ENCODE peak calls at places on chromosomes 13 and 19, in four cellular contexts. K is GM12878, E is K562, H is HepG2. F is an unnamed sample.

GRCh38 chr19:39557791-39558622 is 18.0 kb upstream of the EID2 start:
- DNase-seq in E (no peak), H (peak), K (peak), F (no peak)

GRCh38 chr19:38057954-38058690 is 151.1 kb downstream of the SIPA1L3 start:
- DNase-seq in H (peak), K (no peak), E (no peak), F (no peak)

GRCh38 chr19:39112338-39112890 is 13.2 kb upstream of the PAK4 start:
- DNase-seq in K (no peak), E (no peak), H (no peak), F (no peak)

GRCh38 chr13:37109080-37109678 is 3.7 kb upstream of the CSNK1A1L start:
- DNase-seq in H (peak), K (no peak), E (no peak), F (no peak)

GRCh38 chr13:74346960-74347359 is 212.8 kb upstream of the KLF12 start:
- DNase-seq in H (no peak), K (no peak), E (no peak), F (no peak)

GRCh38 chr13:96816874-96817273 is 177.4 kb downstream of the OXGR1 start:
- DNase-seq in E (no peak), H (no peak), K (no peak), F (peak)

GRCh38 chr13:44413095-44413494 is 39.5 kb downstream of the SERP2 start:
- DNase-seq in K (no peak), E (no peak), H (no peak), F (no peak)

GRCh38 chr19:31334849-31335624 is 14.2 kb downstream of the TSHZ3 start:
- DNase-seq in E (no peak), H (no peak), K (no peak), F (no peak)

GRCh38 chr19:29596080-29596479 is 10.0 kb upstream of the POP4 start:
- DNase-seq in K (no peak), E (peak), H (no peak), F (no peak)

GRCh38 chr19:29326351-29326750 is 113.4 kb upstream of the UQCRFS1 start:
- DNase-seq in H (no peak), E (peak), K (no peak), F (no peak)

GRCh38 chr19:38850976-38851621 is 1.3 kb upstream of the HNRNPL start:
- DNase-seq in H (no peak), E (peak), K (no peak), F (peak)

GRCh38 chr19:10670187-10670586 is 16.0 kb downstream of the ILF3 start:
- DNase-seq in K (no peak), E (no peak), H (no peak), F (no peak)

GRCh38 chr13:93522486-93522885 is 295.9 kb downstream of the GPC6 start:
- DNase-seq in K (no peak), E (no peak), H (no peak), F (no peak)

GRCh38 chr13:31786011-31786410 is 46.7 kb downstream of the RXFP2 start:
- DNase-seq in H (no peak), K (no peak), E (no peak), F (no peak)

GRCh38 chr13:23876265-23876664 is 12.9 kb downstream of the MIPEP start:
- DNase-seq in K (no peak), H (no peak), E (no peak), F (no peak)

GRCh38 chr19:888615-889385 is 4.2 kb downstream of the MED16 start:
- DNase-seq in E (peak), H (no peak), K (no peak), F (no peak)

GRCh38 chr19:16899566-16900075 is 10.8 kb downstream of the F2RL3 start:
- DNase-seq in E (peak), H (peak), K (no peak), F (peak)

GRCh38 chr13:40356011-40356410 is 310.4 kb downstream of the FOXO1 start:
- DNase-seq in K (no peak), E (no peak), H (no peak), F (no peak)

GRCh38 chr13:24328145-24328544 is 18.8 kb downstream of the C1QTNF9 start:
- DNase-seq in E (no peak), K (no peak), H (no peak), F (peak)

GRCh38 chr19:2207991-2208860 is 27.9 kb downstream of the PLEKHJ1 start:
- DNase-seq in E (peak), K (no peak), H (no peak), F (peak)

GRCh38 chr13:101627556-101627943 is 175.1 kb downstream of the ITGBL1 start:
- DNase-seq in K (no peak), H (no peak), E (no peak), F (no peak)

GRCh38 chr19:5074418-5074817 is 105.5 kb downstream of the KDM4B start:
- DNase-seq in H (no peak), E (no peak), K (no peak), F (no peak)

GRCh38 chr19:31675187-31675913 is 326.1 kb upstream of the TSHZ3 start:
- DNase-seq in K (no peak), H (no peak), E (no peak), F (no peak)

GRCh38 chr13:31946091-31946770 is 85.3 kb upstream of the FRY start:
- DNase-seq in H (no peak), E (no peak), K (no peak), F (no peak)

GRCh38 chr19:31415322-31415721 is 66.1 kb upstream of the TSHZ3 start:
- DNase-seq in H (no peak), K (no peak), E (no peak), F (no peak)

DNA sequence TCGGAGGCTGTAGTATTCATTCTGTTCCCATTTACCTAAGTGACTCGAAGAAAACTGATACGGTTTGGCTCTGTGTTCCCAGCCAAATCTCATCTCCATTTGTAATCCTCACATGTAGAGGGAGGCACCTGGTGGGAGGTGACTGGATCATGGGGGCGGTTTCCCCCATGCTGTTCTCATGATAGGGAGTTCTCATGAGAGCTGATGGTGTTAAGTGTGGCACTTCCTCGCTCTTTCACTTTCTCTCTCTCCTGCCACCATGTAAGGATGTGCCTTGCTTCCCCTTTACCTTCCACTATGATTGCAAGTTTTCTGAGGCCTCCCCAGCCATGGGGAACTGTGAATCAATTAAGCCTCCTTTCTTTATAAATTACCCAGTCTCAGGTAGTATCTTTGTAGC is 23.5 kb downstream of the SLAIN1 start:
- DNase-seq in K (no peak), H (no peak), E (no peak), F (no peak)
- TF ChIP-seq ESRRA in K (no peak), H (no peak), E (no peak), F (no peak)

DNA sequence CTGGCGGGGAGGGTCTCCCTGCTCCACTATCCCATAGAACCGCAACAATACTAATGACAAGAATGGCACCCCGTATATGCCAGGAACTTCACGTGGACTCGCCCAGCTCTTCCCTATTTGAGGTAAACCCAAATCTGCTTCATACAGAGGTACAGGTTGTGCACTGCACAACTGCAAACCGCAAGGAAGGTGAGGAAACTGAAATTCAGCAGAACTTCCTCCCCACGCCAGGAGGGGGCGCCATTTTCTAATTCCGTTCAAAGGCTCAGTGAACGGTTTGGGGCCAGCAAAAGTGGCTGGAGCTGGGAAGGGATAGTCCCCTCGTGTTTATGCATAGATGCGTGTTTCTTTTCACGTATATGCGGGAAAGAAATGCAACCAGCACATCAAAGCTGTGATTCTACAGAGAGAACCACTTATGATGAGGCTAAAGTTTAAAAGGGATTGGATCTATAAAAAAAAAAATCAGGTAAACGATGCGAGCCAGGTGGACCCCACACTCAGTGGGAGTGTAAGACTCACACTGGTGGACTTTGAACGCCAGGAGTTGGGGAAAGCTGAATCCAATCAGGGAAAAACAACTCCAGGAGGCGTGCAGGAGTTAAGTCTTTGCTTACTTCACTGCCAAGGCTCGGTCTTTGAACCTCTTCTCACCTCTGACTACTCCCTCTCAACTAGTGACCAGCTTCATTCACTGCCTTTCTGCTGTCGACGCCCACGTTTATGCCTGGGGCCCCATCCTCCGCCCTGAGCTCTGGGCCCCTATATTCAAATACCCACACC is 20.3 kb downstream of the C19orf81 start:
- DNase-seq in E (peak), K (no peak), H (no peak), F (no peak)
- TF ChIP-seq NR2C2 in E (no peak), K (no peak), H (no peak), F (no peak)

GRCh38 chr19:35671818-35672217 is 5.5 kb downstream of the UPK1A start:
- DNase-seq in H (peak), E (peak), K (no peak), F (no peak)
- TF ChIP-seq ESRRA in H (no peak), E (no peak), K (no peak), F (no peak)

DNA sequence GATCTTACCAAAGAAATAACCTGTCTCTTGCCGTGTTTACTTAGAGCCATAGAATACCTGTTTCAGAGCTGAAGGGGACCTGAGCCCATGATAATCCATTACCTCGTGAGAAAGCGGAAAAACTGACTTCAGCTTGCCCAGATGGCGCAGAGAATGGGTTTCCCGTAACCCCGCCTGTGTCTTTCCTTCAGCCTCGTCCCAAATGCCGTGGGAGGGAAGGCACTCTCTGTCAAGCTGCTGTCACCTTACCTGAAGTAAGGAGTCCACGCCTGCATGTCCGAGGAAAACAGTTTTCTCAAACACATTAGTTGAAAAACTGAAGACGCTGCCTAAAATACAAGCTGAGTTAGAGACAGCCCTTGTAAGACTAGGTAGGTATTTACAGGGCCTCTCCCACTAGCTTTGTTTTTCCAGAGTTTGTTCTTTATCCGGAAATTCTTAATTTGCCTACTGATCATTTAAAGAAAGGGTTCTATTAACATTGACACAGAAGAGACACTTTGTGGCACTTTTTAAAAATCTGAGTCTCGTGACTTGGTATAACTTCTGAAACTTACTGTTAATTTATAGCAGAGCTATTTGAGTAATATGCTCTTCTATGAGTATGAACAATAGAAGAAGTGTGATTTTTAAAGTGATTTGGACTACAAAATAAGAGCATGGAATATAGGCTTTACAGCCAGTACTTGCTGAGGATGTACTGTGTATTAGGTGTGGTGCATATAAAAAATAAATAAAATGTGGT is 1.3 kb upstream of the INTS6 start:
- DNase-seq in E (peak), H (no peak), K (no peak), F (no peak)
- TF ChIP-seq NR2C2 in E (no peak), H (no peak), K (no peak), F (no peak)

GRCh38 chr13:91139232-91139631 is 208.3 kb upstream of the MIR17HG start:
- DNase-seq in E (no peak), H (no peak), K (no peak), F (no peak)

GRCh38 chr13:91145806-91146205 is 201.7 kb upstream of the MIR17HG start:
- DNase-seq in K (no peak), E (no peak), H (no peak), F (no peak)

GRCh38 chr13:91141619-91142061 is 205.8 kb upstream of the MIR17HG start:
- DNase-seq in K (no peak), H (no peak), E (no peak), F (no peak)

GRCh38 chr13:91144054-91144453 is 203.4 kb upstream of the MIR17HG start:
- DNase-seq in H (no peak), E (no peak), K (no peak), F (no peak)

GRCh38 chr13:91142572-91142971 is 204.9 kb upstream of the MIR17HG start:
- DNase-seq in K (no peak), E (no peak), H (no peak), F (no peak)
- TF ChIP-seq ESRRA in K (no peak), E (no peak), H (no peak), F (no peak)

F was measured in WTC11.